ENCODE peak calls at places on chromosomes 3 and 15, in five cellular contexts. F is dorsolateral prefrontal cortex, B is kidney, E is gastrocnemius medialis, Z is body of pancreas. G is an unnamed sample.

GRCh38 chr15:90855139-90855538 is 13.2 kb upstream of the FURIN start:
- DNase-seq in F (no peak), B (no peak), E (no peak), Z (peak), G (no peak)

GRCh38 chr3:139301183-139301582 is 42.6 kb upstream of the MRPS22 start:
- DNase-seq in F (no peak), B (no peak), E (no peak), Z (no peak), G (no peak)

GRCh38 chr3:136818191-136818850 is 605 bp upstream of the SLC35G2 start:
- DNase-seq in F (no peak), B (no peak), E (peak), Z (peak), G (peak)

GRCh38 chr3:190716961-190717360 is 145.5 kb downstream of the GMNC start:
- DNase-seq in F (no peak), B (no peak), E (no peak), Z (no peak), G (no peak)

GRCh38 chr15:79184465-79184892 is 93.9 kb upstream of the RASGRF1 start:
- DNase-seq in F (peak), B (peak), E (peak), Z (peak), G (peak)

GRCh38 chr3:155202626-155203025 is 90.9 kb downstream of the STRIT1 start:
- DNase-seq in F (no peak), B (no peak), E (no peak), Z (no peak), G (no peak)

GRCh38 chr3:31432897-31433678 is 99.6 kb upstream of the STT3B start:
- DNase-seq in F (no peak), B (no peak), E (no peak), Z (no peak), G (no peak)

GRCh38 chr3:127157181-127157828 is 35.6 kb upstream of the PRR23E start:
- DNase-seq in F (no peak), B (no peak), E (no peak), Z (no peak), G (no peak)

GRCh38 chr3:24494616-24495333 is at the start of gene THRB:
- DNase-seq in F (peak), B (peak), E (peak), Z (peak), G (peak)

GRCh38 chr15:68786753-68787152 is 33.9 kb downstream of the ANP32A start:
- DNase-seq in F (no peak), B (no peak), E (no peak), Z (no peak), G (no peak)

GRCh38 chr3:62154457-62155148 is 218.7 kb downstream of the FEZF2 start:
- DNase-seq in F (no peak), B (no peak), E (no peak), Z (no peak), G (no peak)
- H3K27ac ChIP-seq in F (no peak), B (no peak), E (peak), Z (no peak), G (peak)

GRCh38 chr3:6791161-6791560 is 69.8 kb upstream of the GRM7 start:
- DNase-seq in F (no peak), B (no peak), E (no peak), Z (no peak), G (no peak)
- TF ChIP-seq CTCF in F (peak), B (no peak), E (no peak), Z (peak), G (peak)

GRCh38 chr15:95171551-95171950 is 940.2 kb downstream of the MCTP2 start:
- DNase-seq in F (no peak), B (no peak), E (no peak), Z (no peak), G (no peak)

GRCh38 chr15:95170587-95171380 is 939.4 kb downstream of the MCTP2 start:
- DNase-seq in F (no peak), B (no peak), E (no peak), Z (no peak), G (no peak)

GRCh38 chr15:95174880-95175279 is 943.5 kb downstream of the MCTP2 start:
- DNase-seq in F (no peak), B (no peak), E (no peak), Z (no peak), G (no peak)

GRCh38 chr15:95174281-95174680 is 942.9 kb downstream of the MCTP2 start:
- DNase-seq in F (no peak), B (peak), E (peak), Z (no peak), G (no peak)

GRCh38 chr15:95169701-95170459 is 938.5 kb downstream of the MCTP2 start:
- DNase-seq in F (peak), B (no peak), E (peak), Z (peak), G (no peak)
- H3K4me3 ChIP-seq in F (peak), B (no peak), E (no peak), Z (no peak), G (no peak)

GRCh38 chr15:70869346-70869745 is 15.4 kb upstream of the LARP6 start:
- DNase-seq in F (no peak), B (no peak), E (no peak), Z (no peak), G (no peak)
- H3K27ac ChIP-seq in F (peak), B (no peak), E (no peak), Z (no peak), G (no peak)

GRCh38 chr15:31302778-31303433 is 23.7 kb upstream of the KLF13 start:
- DNase-seq in F (no peak), B (no peak), E (peak), Z (no peak), G (no peak)
- TF ChIP-seq CTCF in F (no peak), B (no peak), E (no peak), Z (no peak), G (no peak)

GRCh38 chr3:120448707-120449650 is 1.8 kb downstream of the FSTL1 start:
- DNase-seq in F (no peak), B (no peak), E (no peak), Z (no peak), G (no peak)

GRCh38 chr3:120450914-120451669 is at the start of gene FSTL1:
- DNase-seq in F (no peak), B (peak), E (peak), Z (peak), G (no peak)

GRCh38 chr3:120449701-120450216 is 1.0 kb downstream of the FSTL1 start:
- DNase-seq in F (no peak), B (no peak), E (peak), Z (no peak), G (no peak)

GRCh38 chr3:120451670-120452220 is 953 bp upstream of the FSTL1 start:
- DNase-seq in F (no peak), B (no peak), E (no peak), Z (no peak), G (no peak)

DNA sequence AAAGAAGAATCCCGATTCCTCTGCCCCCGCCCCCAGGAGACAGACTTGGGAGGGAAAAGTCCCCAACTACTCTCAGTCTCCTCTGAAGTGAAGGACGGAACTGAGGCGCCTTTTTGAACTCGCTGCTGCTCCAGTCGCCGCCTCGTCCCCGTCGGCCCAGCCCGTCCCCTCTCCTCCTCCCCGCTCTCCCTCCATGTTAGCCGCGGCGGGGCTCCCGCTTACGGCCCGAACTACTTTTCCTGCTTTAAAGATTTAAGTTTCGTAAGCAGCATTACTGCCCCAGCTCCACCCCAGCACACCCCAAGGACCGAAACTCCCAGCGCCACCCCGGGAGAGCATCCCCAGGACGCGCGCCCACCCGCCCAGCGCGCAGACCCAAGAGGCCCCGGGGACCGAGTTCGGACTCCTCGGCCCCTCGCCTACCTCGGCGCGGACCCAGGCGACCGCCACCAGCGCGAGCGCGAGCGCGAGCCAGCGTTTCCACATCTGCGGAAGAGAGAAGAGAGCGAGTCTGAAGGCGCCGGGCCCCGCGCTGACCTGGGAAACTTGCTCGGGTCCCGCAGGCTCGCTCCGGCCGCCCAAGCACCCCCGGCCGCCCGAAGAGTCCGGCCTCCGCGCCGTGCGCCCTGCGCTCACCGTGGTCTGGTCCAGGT is 405 bp downstream of the FSTL1 start:
- DNase-seq in F (no peak), B (peak), E (no peak), Z (peak), G (no peak)
- H3K4me3 ChIP-seq in F (peak), B (peak), E (peak), Z (peak), G (peak)

GRCh38 chr15:75200765-75201608 is 695 bp upstream of the C15orf39 start:
- DNase-seq in F (no peak), B (peak), E (no peak), Z (peak), G (no peak)
- H3K27ac ChIP-seq in F (peak), B (peak), E (peak), Z (peak), G (peak)

DNA sequence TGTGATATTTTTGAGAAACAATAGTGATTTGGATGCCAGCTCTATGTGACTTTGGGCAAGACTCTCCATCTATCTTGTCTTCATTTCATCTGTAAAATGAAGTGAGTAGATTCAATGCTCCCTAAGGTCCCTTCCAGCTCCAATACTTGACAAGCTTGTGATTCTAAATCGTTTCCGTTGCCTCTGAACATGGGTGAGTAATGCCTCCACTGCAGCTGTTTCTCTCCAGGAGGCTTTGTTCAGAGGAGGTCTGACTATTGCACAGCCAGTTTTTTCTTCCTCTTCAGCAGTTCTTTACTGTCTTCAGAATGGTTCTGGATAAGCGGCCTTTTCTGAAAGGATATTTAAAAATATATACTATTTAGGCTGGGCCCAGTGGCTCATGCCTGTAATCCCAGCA is 14.8 kb upstream of the TMOD3 start:
- DNase-seq in F (no peak), B (no peak), E (no peak), Z (no peak), G (no peak)
- TF ChIP-seq CTCF in F (no peak), B (no peak), E (no peak), Z (no peak), G (no peak)